ENCODE peak calls at places on chromosomes 13 and 19, in nine cellular contexts. Z is A673, H is neural progenitor cell, P is Panc1, W is pancreas, O is heart right ventricle, Y is cardiac muscle cell, K is body of pancreas, R is kidney. U is an unnamed sample.

GRCh38 chr19:4064551-4065260 is 2.0 kb downstream of the ZBTB7A start:
- DNase-seq in Z (peak; percentile 62), H (peak; percentile 65), P (no peak), W (peak; percentile 89), O (peak; percentile 63), Y (peak; percentile 43), K (peak; percentile 66), R (peak; percentile 91), U (no peak)

GRCh38 chr19:3699071-3699740 is 1.1 kb downstream of the PIP5K1C start:
- DNase-seq in Z (peak; percentile 68), H (peak; percentile 39), P (no peak), W (peak; percentile 83), O (peak; percentile 49), Y (peak; percentile 56), K (peak; percentile 52), R (no peak), U (peak; percentile 64)

GRCh38 chr13:79108914-79109643 is 297.0 kb downstream of the RBM26 start:
- DNase-seq in Z (no peak), H (no peak), P (no peak), W (no peak), O (no peak), Y (no peak), K (no peak), R (no peak), U (no peak)

GRCh38 chr13:23718916-23719470 is 148.8 kb downstream of the TNFRSF19 start:
- DNase-seq in Z (no peak), H (no peak), P (no peak), W (no peak), O (no peak), Y (no peak), K (no peak), R (no peak), U (no peak)

GRCh38 chr19:13599681-13600080 is 93.4 kb upstream of the CACNA1A start:
- DNase-seq in Z (no peak), H (no peak), P (no peak), W (peak; percentile 58), O (no peak), Y (no peak), K (no peak), R (no peak), U (no peak)

GRCh38 chr13:71712988-71713653 is 153.9 kb downstream of the DACH1 start:
- DNase-seq in Z (no peak), H (peak; percentile 17), P (no peak), W (no peak), O (no peak), Y (peak; percentile 30), K (no peak), R (no peak), U (no peak)

GRCh38 chr13:48161530-48162179 is 66.8 kb upstream of the MED4 start:
- DNase-seq in Z (no peak), H (no peak), P (no peak), W (no peak), O (peak; percentile 29), Y (no peak), K (peak; percentile 9), R (no peak), U (peak; percentile 69)

GRCh38 chr13:48891586-48891985 is 84.1 kb upstream of the FNDC3A start:
- DNase-seq in Z (no peak), H (no peak), P (no peak), W (no peak), O (no peak), Y (peak; percentile 27), K (no peak), R (no peak), U (no peak)

GRCh38 chr13:93326427-93326826 is 99.8 kb downstream of the GPC6 start:
- DNase-seq in Z (no peak), H (no peak), P (no peak), W (no peak), O (no peak), Y (no peak), K (no peak), R (no peak), U (no peak)

GRCh38 chr19:19403373-19403901 is 2.0 kb upstream of the GATAD2A start:
- DNase-seq in Z (peak; percentile 37), H (no peak), P (no peak), W (no peak), O (no peak), Y (peak; percentile 20), K (peak; percentile 16), R (peak; percentile 37), U (no peak)

GRCh38 chr13:107379398-107380155 is 811.6 kb upstream of the ARGLU1 start:
- DNase-seq in Z (no peak), H (no peak), P (no peak), W (no peak), O (no peak), Y (no peak), K (no peak), R (no peak), U (no peak)

GRCh38 chr19:47406711-47407416 is 12.5 kb downstream of the MEIS3 start:
- DNase-seq in Z (no peak), H (peak; percentile 90), P (no peak), W (no peak), O (no peak), Y (peak; percentile 34), K (peak; percentile 42), R (no peak), U (no peak)

GRCh38 chr13:34817246-34817645 is 124.8 kb upstream of the NBEA start:
- DNase-seq in Z (peak; percentile 7), H (no peak), P (no peak), W (no peak), O (no peak), Y (no peak), K (no peak), R (no peak), U (no peak)

GRCh38 chr13:110575322-110576069 is 14.0 kb upstream of the RAB20 start:
- DNase-seq in Z (no peak), H (peak; percentile 18), P (no peak), W (no peak), O (peak; percentile 23), Y (peak; percentile 33), K (peak; percentile 41), R (no peak), U (no peak)

GRCh38 chr13:31073859-31074718 is 87.6 kb downstream of the HSPH1 start:
- DNase-seq in Z (peak; percentile 7), H (peak; percentile 20), P (no peak), W (no peak), O (no peak), Y (peak; percentile 56), K (no peak), R (no peak), U (no peak)

GRCh38 chr13:66216723-66217122 is 1013.4 kb downstream of the PCDH9 start:
- DNase-seq in Z (no peak), H (no peak), P (no peak), W (no peak), O (no peak), Y (peak; percentile 14), K (no peak), R (no peak), U (no peak)

GRCh38 chr19:44692379-44692721 is 6.6 kb upstream of the CEACAM16 start:
- DNase-seq in Z (no peak), H (no peak), P (no peak), W (no peak), O (no peak), Y (no peak), K (no peak), R (no peak), U (no peak)

GRCh38 chr19:44690131-44690440 is 8.9 kb upstream of the CEACAM16 start:
- DNase-seq in Z (no peak), H (no peak), P (no peak), W (no peak), O (no peak), Y (no peak), K (no peak), R (no peak), U (no peak)

GRCh38 chr19:44696939-44697669 is 1.8 kb upstream of the CEACAM16 start:
- DNase-seq in Z (no peak), H (no peak), P (no peak), W (peak; percentile 82), O (no peak), Y (no peak), K (peak; percentile 84), R (no peak), U (no peak)

GRCh38 chr19:44697670-44698034 is 1.3 kb upstream of the CEACAM16 start:
- DNase-seq in Z (no peak), H (no peak), P (no peak), W (no peak), O (no peak), Y (no peak), K (peak; percentile 34), R (no peak), U (no peak)

DNA sequence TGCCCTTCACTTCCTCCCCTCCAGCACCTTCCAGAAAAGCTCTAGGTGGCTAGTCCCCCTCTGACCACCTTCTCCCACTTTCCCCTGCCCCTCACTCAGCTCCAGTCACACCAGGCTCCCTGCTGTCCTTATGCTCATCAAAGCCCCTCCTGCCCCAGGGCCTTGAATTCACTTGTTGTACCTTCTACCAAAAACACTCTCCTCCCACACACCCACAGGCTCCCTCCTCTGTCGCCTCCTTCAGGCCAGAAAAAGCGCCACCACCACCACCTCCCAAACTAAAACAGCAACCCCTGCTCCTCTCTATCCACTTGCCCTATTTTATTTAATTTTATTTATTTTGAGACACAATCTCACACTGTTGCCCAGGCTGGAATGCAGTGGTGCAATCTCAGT is 4.8 kb upstream of the CEACAM16 start:
- DNase-seq in Z (peak; percentile 34), H (no peak), P (no peak), W (no peak), O (no peak), Y (no peak), K (no peak), R (no peak), U (no peak)
- TF ChIP-seq CTCF in Z (peak; percentile 56), H (peak; percentile 42), P (no peak), W (no peak), O (no peak), Y (peak; percentile 44), K (no peak), R (no peak), U (no peak)

GRCh38 chr19:10211691-10212090 is 16.9 kb upstream of the DNMT1 start:
- DNase-seq in Z (no peak), H (no peak), P (no peak), W (no peak), O (no peak), Y (no peak), K (no peak), R (no peak), U (no peak)
- H3K4me1 ChIP-seq in Z (no peaks in the 10 kb centered on the region), H (no peaks in the 10 kb centered on the region), P (no peaks in the 10 kb centered on the region), W (no peaks in the 10 kb centered on the region), O (peaks cover 18% of the 10 kb centered on the region), Y (no peaks in the 10 kb centered on the region), K (no peaks in the 10 kb centered on the region), R (no peaks in the 10 kb centered on the region), U (no peaks in the 10 kb centered on the region)

DNA sequence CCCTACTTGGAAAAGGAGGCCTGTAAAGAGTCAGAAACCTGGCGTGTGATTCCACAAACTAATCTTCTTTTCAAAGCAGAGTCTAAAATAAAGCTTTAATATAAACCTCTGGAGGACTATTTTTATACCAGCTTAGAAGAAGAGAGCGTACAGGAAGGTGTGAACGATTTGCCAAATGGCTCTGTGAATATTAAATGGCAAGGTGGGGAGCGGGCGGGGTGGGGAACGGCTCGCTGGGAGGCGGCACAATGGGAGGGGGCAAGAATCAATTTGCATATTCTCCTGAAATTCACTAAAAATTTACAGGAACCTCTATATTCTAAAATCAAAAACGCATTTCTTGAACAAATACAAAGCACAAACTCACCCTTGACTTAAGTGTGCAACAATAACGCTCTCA is 982 bp downstream of the ZNF780B start:
- DNase-seq in Z (no peak), H (no peak), P (no peak), W (no peak), O (no peak), Y (no peak), K (no peak), R (no peak), U (no peak)
- H3K27ac ChIP-seq in Z (peak overlapping the region; percentile 73), H (no peak overlapping the region), P (peak overlapping the region; percentile 78), W (no peak overlapping the region), O (peak overlapping the region; percentile 81), Y (peak overlapping the region; percentile 35), K (no peak overlapping the region), R (no peak overlapping the region), U (peak overlapping the region; percentile 78)

GRCh38 chr13:44451109-44451508 is 77.5 kb downstream of the SERP2 start:
- DNase-seq in Z (no peak), H (no peak), P (no peak), W (no peak), O (no peak), Y (no peak), K (no peak), R (no peak), U (no peak)
- TF ChIP-seq CTCF in Z (no peak), H (no peak), P (no peak), W (no peak), O (no peak), Y (no peak), K (no peak), R (no peak), U (no peak)